ENCODE peak calls at places on chromosomes 7 and 10, in seven cellular contexts. J is endothelial cell; M is lung microvascular endothelial cell; Y is small intestine; B is T1000; F is stimulated activated naive CD8-positive, alpha-beta T cell treated with anti-CD3 and anti-CD28 coated beads, Interleukin-15, amount 100 ng/mL, for 72 hours; T is nucleus accumbens. C is an unnamed sample.

GRCh38 chr7:18179058-18179457 is 151.4 kb upstream of the PRPS1L1 start:
- DNase-seq in M (no peak), B (peak; percentile 9), F (no peak), J (no peak), T (no peak), Y (no peak), C (no peak)

GRCh38 chr10:86506499-86506898 is 15.1 kb downstream of the WAPL start:
- DNase-seq in F (no peak), Y (no peak), B (no peak), M (no peak), J (no peak), T (no peak), C (no peak)

GRCh38 chr10:129074939-129075338 is 392.1 kb upstream of the MGMT start:
- DNase-seq in Y (no peak), J (no peak), T (no peak), F (no peak), B (no peak), M (no peak), C (no peak)

GRCh38 chr10:52483587-52483986 is 169.5 kb downstream of the DKK1 start:
- DNase-seq in J (no peak), Y (peak; percentile 10), B (no peak), M (no peak), T (no peak), F (no peak), C (no peak)

GRCh38 chr7:30511494-30511893 is 6.9 kb upstream of the GGCT start:
- DNase-seq in B (no peak), J (no peak), Y (no peak), F (no peak), T (no peak), M (no peak), C (no peak)

GRCh38 chr7:1231214-1232102 is 1.2 kb upstream of the UNCX start:
- DNase-seq in Y (no peak), J (no peak), F (no peak), B (no peak), M (no peak), T (no peak), C (no peak)

GRCh38 chr7:131190146-131190545 is 137.5 kb upstream of the MKLN1 start:
- DNase-seq in M (peak; percentile 74), Y (no peak), T (no peak), F (no peak), B (no peak), J (no peak), C (no peak)

GRCh38 chr10:34607894-34608293 is 207.2 kb downstream of the PARD3 start:
- DNase-seq in J (no peak), Y (no peak), F (no peak), B (no peak), T (no peak), M (no peak), C (no peak)

GRCh38 chr10:70302292-70302691 is 18.5 kb upstream of the NPFFR1 start:
- DNase-seq in F (no peak), Y (no peak), J (no peak), M (peak; percentile 65), T (no peak), B (no peak), C (no peak)

GRCh38 chr7:81367335-81367801 is 402.5 kb downstream of the HGF start:
- DNase-seq in M (no peak), B (no peak), F (no peak), J (no peak), Y (no peak), T (no peak), C (peak; percentile 10)

GRCh38 chr10:130053561-130053960 is 57.1 kb downstream of the C10orf143 start:
- DNase-seq in Y (no peak), J (no peak), F (no peak), M (no peak), B (no peak), T (no peak), C (no peak)

GRCh38 chr10:95133016-95133752 is 60.9 kb upstream of the ACSM6 start:
- DNase-seq in Y (peak; percentile 77), T (no peak), B (peak; percentile 68), M (peak; percentile 91), J (peak; percentile 84), F (peak; percentile 72), C (peak; percentile 9)

GRCh38 chr10:72334196-72334831 is 20.4 kb downstream of the DNAJB12 start:
- DNase-seq in M (peak; percentile 56), B (no peak), T (peak; percentile 61), J (no peak), F (peak; percentile 52), Y (no peak), C (peak; percentile 64)

GRCh38 chr10:117188399-117188798 is 8.9 kb upstream of the KCNK18 start:
- DNase-seq in J (no peak), M (no peak), F (no peak), Y (no peak), T (no peak), B (no peak), C (peak; percentile 3)

C was measured in occipital lobe.